ENCODE peak calls at places on chromosomes 6 and 20, in five cellular contexts. S is activated gamma-delta T cell treated with Interleukin-2 at 50 U/mL for 16 hours; F is T-helper 2 cell; L is LHCN-M2; I is CD8-positive, alpha-beta memory T cell. V is an unnamed sample.

GRCh38 chr6:9112548-9112947 is 677.2 kb upstream of the SLC35B3 start:
- DNase-seq in S (no peak), F (no peak), L (no peak), I (no peak), V (no peak)

GRCh38 chr6:34575326-34575725 is 19.2 kb upstream of the SPDEF start:
- DNase-seq in S (no peak), F (no peak), L (no peak), I (no peak), V (no peak)

GRCh38 chr20:1417273-1417672 is 24.4 kb upstream of the FKBP1A start:
- DNase-seq in S (no peak), F (no peak), L (peak), I (no peak), V (no peak)

GRCh38 chr20:51800132-51800721 is 2.1 kb downstream of the SALL4 start:
- DNase-seq in S (peak), F (peak), L (no peak), I (peak), V (no peak)

GRCh38 chr6:14796974-14797762 is 448.7 kb upstream of the JARID2 start:
- DNase-seq in S (no peak), F (no peak), L (no peak), I (no peak), V (no peak)

GRCh38 chr6:20400476-20401402 is 940 bp upstream of the E2F3 start:
- DNase-seq in S (peak), F (peak), L (peak), I (peak), V (peak)

GRCh38 chr6:137926207-137926731 is 59.2 kb downstream of the TNFAIP3 start:
- DNase-seq in S (no peak), F (no peak), L (peak), I (no peak), V (no peak)

GRCh38 chr6:72911463-72912153 is 289.7 kb downstream of the KCNQ5 start:
- DNase-seq in S (no peak), F (no peak), L (peak), I (no peak), V (no peak)

GRCh38 chr6:137892271-137892708 is 25.2 kb downstream of the TNFAIP3 start:
- DNase-seq in S (no peak), F (no peak), L (peak), I (no peak), V (no peak)

GRCh38 chr6:22658183-22658582 is 88.8 kb downstream of the HDGFL1 start:
- DNase-seq in S (no peak), F (no peak), L (no peak), I (no peak), V (no peak)

GRCh38 chr6:4113623-4114022 is 21.8 kb downstream of the ECI2 start:
- DNase-seq in S (no peak), F (no peak), L (no peak), I (no peak), V (no peak)

GRCh38 chr20:36856196-36856595 is 19.7 kb upstream of the TLDC2 start:
- DNase-seq in S (no peak), F (no peak), L (no peak), I (no peak), V (no peak)

GRCh38 chr6:100353276-100354015 is 111.3 kb downstream of the SIM1 start:
- DNase-seq in S (no peak), F (no peak), L (peak), I (no peak), V (no peak)

GRCh38 chr6:141877275-141877983 is 255.3 kb upstream of the GJE1 start:
- DNase-seq in S (no peak), F (no peak), L (no peak), I (no peak), V (no peak)

GRCh38 chr20:40948352-40949267 is 80.0 kb upstream of the TOP1 start:
- DNase-seq in S (no peak), F (no peak), L (no peak), I (no peak), V (no peak)

GRCh38 chr6:135180458-135181332 is at the start of gene MYB:
- DNase-seq in S (peak), F (peak), L (peak), I (peak), V (peak)

GRCh38 chr20:37670426-37670825 is 23.4 kb upstream of the CTNNBL1 start:
- DNase-seq in S (no peak), F (no peak), L (no peak), I (no peak), V (no peak)

V was measured in NK-92 treated with Interleukin-12 subunit alpha and Interleukin-12 subunit beta, amount 100 ng/mL, for 24 hours.